ENCODE peak calls at places on chromosome 12, in ten cellular contexts. W is fibroblast of lung, H is GM23248, B is MM.1S, L is astrocyte, P is mammary epithelial cell, K is mesenchymal stem cell, U is neural progenitor cell, G is IMR-90, V is HCT116. C is an unnamed sample.

GRCh38 chr12:79689477-79690155 is 1.1 kb downstream of the PAWR start:
- DNase-seq in U (peak; percentile 71), W (peak; percentile 40), G (peak; percentile 55), L (no peak), V (no peak), P (peak; percentile 82), B (peak; percentile 39), H (peak; percentile 73), K (peak; percentile 77), C (peak; percentile 71)

GRCh38 chr12:86950043-86950838 is 694.0 kb upstream of the MGAT4C start:
- DNase-seq in V (no peak), K (no peak), H (no peak), G (no peak), B (no peak), U (peak; percentile 7), P (no peak), L (no peak), W (peak; percentile 11), C (no peak)

GRCh38 chr12:50505386-50505827 is 622 bp downstream of the DIP2B start:
- DNase-seq in W (peak; percentile 19), P (peak; percentile 61), U (peak; percentile 49), V (no peak), L (no peak), B (peak; percentile 29), G (no peak), H (peak; percentile 59), K (no peak), C (no peak)

GRCh38 chr12:11653215-11653753 is 3.8 kb downstream of the ETV6 start:
- DNase-seq in V (no peak), L (no peak), W (peak; percentile 23), P (peak; percentile 23), B (no peak), K (no peak), H (peak; percentile 23), U (no peak), G (peak; percentile 43), C (no peak)

GRCh38 chr12:26721800-26722199 is 111.2 kb downstream of the ITPR2 start:
- DNase-seq in U (no peak), B (no peak), G (no peak), H (peak; percentile 15), K (no peak), W (peak; percentile 82), V (no peak), P (peak; percentile 26), L (no peak), C (no peak)

GRCh38 chr12:89947437-89948265 is 239.0 kb upstream of the ATP2B1 start:
- DNase-seq in L (peak; percentile 88), B (no peak), G (peak; percentile 95), H (peak; percentile 90), W (peak; percentile 96), U (no peak), K (peak; percentile 96), P (peak; percentile 89), V (no peak), C (peak; percentile 13)

GRCh38 chr12:21774358-21775129 is at the start of gene KCNJ8:
- DNase-seq in K (peak; percentile 2), G (peak; percentile 50), H (peak; percentile 73), U (peak; percentile 81), L (peak; percentile 31), P (no peak), W (peak; percentile 41), V (no peak), B (peak; percentile 16), C (peak; percentile 90)

GRCh38 chr12:91040356-91040755 is 17.5 kb downstream of the KERA start:
- DNase-seq in W (peak; percentile 67), V (no peak), U (no peak), K (peak; percentile 21), H (peak; percentile 76), B (no peak), L (peak; percentile 27), P (no peak), G (peak; percentile 47), C (no peak)

GRCh38 chr12:59929091-59929490 is 333.3 kb downstream of the SLC16A7 start:
- DNase-seq in L (peak; percentile 30), G (peak; percentile 18), P (peak; percentile 95), V (no peak), U (no peak), K (peak; percentile 14), W (peak; percentile 86), H (peak; percentile 88), B (no peak), C (no peak)

GRCh38 chr12:119957135-119957534 is 31.9 kb upstream of the BICDL1 start:
- DNase-seq in H (no peak), B (no peak), P (no peak), U (no peak), K (no peak), G (no peak), V (no peak), L (no peak), W (no peak), C (no peak)

GRCh38 chr12:110073049-110073831 is 24.9 kb upstream of the C12orf76 start:
- DNase-seq in U (no peak), H (peak; percentile 55), B (peak; percentile 10), V (no peak), G (no peak), W (peak; percentile 23), K (no peak), L (no peak), P (peak; percentile 10), C (peak; percentile 26)

DNA sequence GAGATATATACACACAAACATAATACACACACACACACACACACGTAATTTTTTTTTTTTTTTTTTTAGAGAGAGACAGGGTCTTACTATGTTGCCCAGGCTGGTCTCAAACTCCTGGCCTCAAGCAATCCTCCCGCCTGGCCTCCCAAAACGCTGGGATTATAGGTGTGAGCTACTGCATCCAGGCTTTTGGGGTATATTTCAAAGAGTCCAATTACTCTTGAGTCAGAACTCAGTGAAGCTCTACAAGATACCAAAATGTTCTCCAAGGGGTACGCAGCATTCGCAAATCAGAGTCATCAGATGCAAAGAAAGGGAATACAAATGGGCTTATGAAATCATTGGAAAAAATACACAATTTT is 54.0 kb downstream of the PHLDA1 start:
- DNase-seq in U (no peak), K (no peak), P (no peak), B (no peak), G (no peak), W (no peak), H (no peak), V (no peak), L (no peak), C (no peak)
- H2AFZ ChIP-seq in U (no peak overlapping the region), K (no peak overlapping the region), P (no peak overlapping the region), B (peak overlapping the region; percentile 42), G (no peak overlapping the region), W (no peak overlapping the region), H (peak overlapping the region; percentile 26), V (no peak overlapping the region), L (no peak overlapping the region), C (peak overlapping the region; percentile 57)

GRCh38 chr12:124201248-124201647 is 93.6 kb upstream of the RFLNA start:
- DNase-seq in H (no peak), G (no peak), P (no peak), V (no peak), K (no peak), L (no peak), B (no peak), U (no peak), W (no peak), C (no peak)
- H3K27me3 ChIP-seq in H (peaks cover 18% of the 10 kb centered on the region), G (peaks cover 14% of the 10 kb centered on the region), P (no peaks in the 10 kb centered on the region), V (no peaks in the 10 kb centered on the region), K (peaks cover 7% of the 10 kb centered on the region), L (peaks cover 4% of the 10 kb centered on the region), B (no peaks in the 10 kb centered on the region), U (no peaks in the 10 kb centered on the region), W (no peaks in the 10 kb centered on the region), C (no peaks in the 10 kb centered on the region)

GRCh38 chr12:4274396-4274959 is 916 bp downstream of the CCND2 start:
- DNase-seq in P (peak; percentile 51), V (no peak), W (peak; percentile 30), U (peak; percentile 38), H (peak; percentile 43), L (no peak), K (peak; percentile 19), G (no peak), B (no peak), C (peak; percentile 61)
- H2AFZ ChIP-seq in P (peak overlapping the region; percentile 86), V (no peak overlapping the region), W (no peak overlapping the region), U (no peak overlapping the region), H (peak overlapping the region; percentile 53), L (peak overlapping the region; percentile 18), K (no peak overlapping the region), G (peak overlapping the region; percentile 64), B (no peak overlapping the region), C (no peak overlapping the region)

GRCh38 chr12:54128466-54128865 is 60.3 kb downstream of the SMUG1 start:
- DNase-seq in H (no peak), W (no peak), B (no peak), K (no peak), U (peak; percentile 60), V (no peak), L (no peak), G (no peak), P (no peak), C (no peak)

GRCh38 chr12:54127538-54128259 is 61.1 kb downstream of the SMUG1 start:
- DNase-seq in P (no peak), U (no peak), G (no peak), H (no peak), B (no peak), L (no peak), W (no peak), K (no peak), V (no peak), C (no peak)

GRCh38 chr12:54131641-54132280 is 57.0 kb downstream of the SMUG1 start:
- DNase-seq in G (no peak), U (no peak), B (no peak), K (no peak), W (no peak), L (no peak), P (no peak), V (no peak), H (peak; percentile 40), C (no peak)

GRCh38 chr12:54126696-54127537 is 61.9 kb downstream of the SMUG1 start:
- DNase-seq in G (no peak), K (no peak), W (peak; percentile 25), P (peak; percentile 36), V (no peak), H (peak; percentile 83), L (no peak), B (no peak), U (peak; percentile 66), C (peak; percentile 77)

GRCh38 chr12:54129028-54129903 is 59.5 kb downstream of the SMUG1 start:
- DNase-seq in V (no peak), H (no peak), W (no peak), P (no peak), K (no peak), B (no peak), G (no peak), U (no peak), L (no peak), C (no peak)
- H3K27me3 ChIP-seq in V (peaks cover under 1% of the 10 kb centered on the region), H (no peaks in the 10 kb centered on the region), W (peaks cover 8% of the 10 kb centered on the region), P (no peaks in the 10 kb centered on the region), K (peaks cover 76% of the 10 kb centered on the region), B (peaks cover 29% of the 10 kb centered on the region), G (peaks cover 65% of the 10 kb centered on the region), U (peaks cover 100% of the 10 kb centered on the region), L (peaks cover 50% of the 10 kb centered on the region), C (peaks cover 100% of the 10 kb centered on the region)

C was measured in GM23338.